ENCODE peak calls at places on chromosome 21, in five cellular contexts. One of them, this sample, is unnamed.

GRCh38 chr21:40393091-40393490 is 453.9 kb downstream of the DSCAM start:
- DNase-seq in ovary: no peak
- DNase-seq in upper lobe of left lung: no peak
- DNase-seq in fibroblast of mammary gland: no peak
- DNase-seq in sigmoid colon: no peak
- DNase-seq in this sample: no peak

GRCh38 chr21:41373769-41374168 is 11.9 kb downstream of the MX2 start:
- DNase-seq in ovary: no peak
- DNase-seq in upper lobe of left lung: no peak
- DNase-seq in fibroblast of mammary gland: no peak
- DNase-seq in sigmoid colon: no peak
- DNase-seq in this sample: no peak

GRCh38 chr21:28822882-28823335 is 169.8 kb downstream of the LTN1 start:
- DNase-seq in ovary: no peak
- DNase-seq in upper lobe of left lung: no peak
- DNase-seq in fibroblast of mammary gland: peak; percentile 39
- DNase-seq in sigmoid colon: no peak
- DNase-seq in this sample: no peak

GRCh38 chr21:20856926-20857325 is 141.3 kb upstream of the NCAM2 start:
- DNase-seq in ovary: no peak
- DNase-seq in upper lobe of left lung: no peak
- DNase-seq in fibroblast of mammary gland: no peak
- DNase-seq in sigmoid colon: no peak
- DNase-seq in this sample: no peak

GRCh38 chr21:37257526-37257966 is 9.6 kb downstream of the VPS26C start:
- DNase-seq in ovary: peak; percentile 19
- DNase-seq in upper lobe of left lung: no peak
- DNase-seq in fibroblast of mammary gland: peak; percentile 38
- DNase-seq in sigmoid colon: no peak
- DNase-seq in this sample: no peak

GRCh38 chr21:46507562-46507961 is 48.9 kb downstream of the DIP2A start:
- DNase-seq in ovary: no peak
- DNase-seq in upper lobe of left lung: no peak
- DNase-seq in fibroblast of mammary gland: no peak
- DNase-seq in sigmoid colon: no peak
- DNase-seq in this sample: no peak

GRCh38 chr21:28537371-28538079 is 455.2 kb downstream of the LTN1 start:
- DNase-seq in ovary: no peak
- DNase-seq in upper lobe of left lung: no peak
- DNase-seq in fibroblast of mammary gland: peak; percentile 100
- DNase-seq in sigmoid colon: no peak
- DNase-seq in this sample: peak; percentile 96

GRCh38 chr21:33948096-33948950 is 32.7 kb upstream of the ATP5PO start:
- DNase-seq in ovary: peak; percentile 18
- DNase-seq in upper lobe of left lung: no peak
- DNase-seq in fibroblast of mammary gland: no peak
- DNase-seq in sigmoid colon: peak; percentile 86
- DNase-seq in this sample: no peak

GRCh38 chr21:41369105-41369914 is 7.5 kb downstream of the MX2 start:
- DNase-seq in ovary: peak; percentile 20
- DNase-seq in upper lobe of left lung: peak; percentile 65
- DNase-seq in fibroblast of mammary gland: peak; percentile 31
- DNase-seq in sigmoid colon: peak; percentile 69
- DNase-seq in this sample: no peak

GRCh38 chr21:33117268-33117888 is 47.4 kb downstream of the OLIG1 start:
- DNase-seq in ovary: no peak
- DNase-seq in upper lobe of left lung: no peak
- DNase-seq in fibroblast of mammary gland: no peak
- DNase-seq in sigmoid colon: peak; percentile 22
- DNase-seq in this sample: no peak

GRCh38 chr21:28771790-28772501 is 220.7 kb downstream of the LTN1 start:
- DNase-seq in ovary: no peak
- DNase-seq in upper lobe of left lung: no peak
- DNase-seq in fibroblast of mammary gland: peak; percentile 98
- DNase-seq in sigmoid colon: no peak
- DNase-seq in this sample: peak; percentile 90

GRCh38 chr21:45715441-45715840 is 71.9 kb downstream of the PCBP3 start:
- DNase-seq in ovary: no peak
- DNase-seq in upper lobe of left lung: no peak
- DNase-seq in fibroblast of mammary gland: no peak
- DNase-seq in sigmoid colon: no peak
- DNase-seq in this sample: no peak

GRCh38 chr21:46024983-46025860 is 43.7 kb downstream of the COL6A1 start:
- DNase-seq in ovary: peak; percentile 11
- DNase-seq in upper lobe of left lung: no peak
- DNase-seq in fibroblast of mammary gland: peak; percentile 63
- DNase-seq in sigmoid colon: no peak
- DNase-seq in this sample: peak; percentile 69

GRCh38 chr21:16377857-16378256 is 648.1 kb downstream of the USP25 start:
- DNase-seq in ovary: no peak
- DNase-seq in upper lobe of left lung: no peak
- DNase-seq in fibroblast of mammary gland: no peak
- DNase-seq in sigmoid colon: no peak
- DNase-seq in this sample: no peak

GRCh38 chr21:18529253-18529652 is 125.7 kb upstream of the TMPRSS15 start:
- DNase-seq in ovary: no peak
- DNase-seq in upper lobe of left lung: no peak
- DNase-seq in fibroblast of mammary gland: peak; percentile 70
- DNase-seq in sigmoid colon: no peak
- DNase-seq in this sample: peak; percentile 82

GRCh38 chr21:37073417-37074194 is 552 bp downstream of the TTC3 start:
- DNase-seq in ovary: peak; percentile 53
- DNase-seq in upper lobe of left lung: peak; percentile 94
- DNase-seq in fibroblast of mammary gland: peak; percentile 44
- DNase-seq in sigmoid colon: peak; percentile 86
- DNase-seq in this sample: no peak

GRCh38 chr21:38409907-38410306 is 88.4 kb downstream of the ERG start:
- DNase-seq in ovary: no peak
- DNase-seq in upper lobe of left lung: no peak
- DNase-seq in fibroblast of mammary gland: no peak
- DNase-seq in sigmoid colon: no peak
- DNase-seq in this sample: no peak

GRCh38 chr21:34054259-34054658 is 19.1 kb upstream of the MRPS6 start:
- DNase-seq in ovary: no peak
- DNase-seq in upper lobe of left lung: no peak
- DNase-seq in fibroblast of mammary gland: no peak
- DNase-seq in sigmoid colon: no peak
- DNase-seq in this sample: no peak

GRCh38 chr21:29633766-29634165 is 306.0 kb downstream of the GRIK1 start:
- DNase-seq in ovary: no peak
- DNase-seq in upper lobe of left lung: no peak
- DNase-seq in fibroblast of mammary gland: no peak
- DNase-seq in sigmoid colon: no peak
- DNase-seq in this sample: no peak

GRCh38 chr21:36550761-36551160 is 70.8 kb upstream of the CLDN14 start:
- DNase-seq in ovary: no peak
- DNase-seq in upper lobe of left lung: no peak
- DNase-seq in fibroblast of mammary gland: peak; percentile 40
- DNase-seq in sigmoid colon: no peak
- DNase-seq in this sample: no peak

GRCh38 chr21:38752051-38752505 is 53.7 kb upstream of the ETS2 start:
- DNase-seq in ovary: no peak
- DNase-seq in upper lobe of left lung: no peak
- DNase-seq in fibroblast of mammary gland: no peak
- DNase-seq in sigmoid colon: no peak
- DNase-seq in this sample: no peak

GRCh38 chr21:16773206-16773605 is 739.6 kb upstream of the CXADR start:
- DNase-seq in ovary: no peak
- DNase-seq in upper lobe of left lung: no peak
- DNase-seq in fibroblast of mammary gland: no peak
- DNase-seq in sigmoid colon: no peak
- DNase-seq in this sample: peak; percentile 7

GRCh38 chr21:15703932-15704331 is 25.9 kb upstream of the USP25 start:
- DNase-seq in ovary: no peak
- DNase-seq in upper lobe of left lung: no peak
- DNase-seq in fibroblast of mammary gland: no peak
- DNase-seq in sigmoid colon: no peak
- DNase-seq in this sample: no peak

GRCh38 chr21:15289896-15290841 is 225.4 kb upstream of the NRIP1 start:
- DNase-seq in ovary: peak; percentile 10
- DNase-seq in upper lobe of left lung: peak; percentile 61
- DNase-seq in fibroblast of mammary gland: no peak
- DNase-seq in sigmoid colon: peak; percentile 64
- DNase-seq in this sample: no peak

GRCh38 chr21:17416139-17416538 is 96.7 kb upstream of the CXADR start:
- DNase-seq in ovary: no peak
- DNase-seq in upper lobe of left lung: no peak
- DNase-seq in fibroblast of mammary gland: peak; percentile 50
- DNase-seq in sigmoid colon: no peak
- DNase-seq in this sample: no peak

GRCh38 chr21:35414511-35415139 is 365.5 kb upstream of the RUNX1 start:
- DNase-seq in ovary: no peak
- DNase-seq in upper lobe of left lung: no peak
- DNase-seq in fibroblast of mammary gland: no peak
- DNase-seq in sigmoid colon: no peak
- DNase-seq in this sample: no peak

GRCh38 chr21:28256420-28256831 is 736.3 kb downstream of the LTN1 start:
- DNase-seq in ovary: no peak
- DNase-seq in upper lobe of left lung: no peak
- DNase-seq in fibroblast of mammary gland: no peak
- DNase-seq in sigmoid colon: no peak
- DNase-seq in this sample: no peak

GRCh38 chr21:26758083-26758861 is 86.9 kb downstream of the ADAMTS1 start:
- DNase-seq in ovary: no peak
- DNase-seq in upper lobe of left lung: no peak
- DNase-seq in fibroblast of mammary gland: no peak
- DNase-seq in sigmoid colon: no peak
- DNase-seq in this sample: no peak
- TF ChIP-seq CTCF in ovary: no peak
- TF ChIP-seq CTCF in upper lobe of left lung: no peak
- TF ChIP-seq CTCF in fibroblast of mammary gland: no peak
- TF ChIP-seq CTCF in sigmoid colon: no peak
- TF ChIP-seq CTCF in this sample: no peak

GRCh38 chr21:42654913-42655796 is 1.7 kb downstream of the PDE9A start:
- DNase-seq in ovary: no peak
- DNase-seq in upper lobe of left lung: no peak
- DNase-seq in fibroblast of mammary gland: no peak
- DNase-seq in sigmoid colon: no peak
- DNase-seq in this sample: no peak
- H3K4me3 ChIP-seq in ovary: peak overlapping the region; percentile 42
- H3K4me3 ChIP-seq in upper lobe of left lung: peak overlapping the region; percentile 61
- H3K4me3 ChIP-seq in fibroblast of mammary gland: no peak overlapping the region
- H3K4me3 ChIP-seq in sigmoid colon: peak overlapping the region; percentile 82
- H3K4me3 ChIP-seq in this sample: no peak overlapping the region

DNA sequence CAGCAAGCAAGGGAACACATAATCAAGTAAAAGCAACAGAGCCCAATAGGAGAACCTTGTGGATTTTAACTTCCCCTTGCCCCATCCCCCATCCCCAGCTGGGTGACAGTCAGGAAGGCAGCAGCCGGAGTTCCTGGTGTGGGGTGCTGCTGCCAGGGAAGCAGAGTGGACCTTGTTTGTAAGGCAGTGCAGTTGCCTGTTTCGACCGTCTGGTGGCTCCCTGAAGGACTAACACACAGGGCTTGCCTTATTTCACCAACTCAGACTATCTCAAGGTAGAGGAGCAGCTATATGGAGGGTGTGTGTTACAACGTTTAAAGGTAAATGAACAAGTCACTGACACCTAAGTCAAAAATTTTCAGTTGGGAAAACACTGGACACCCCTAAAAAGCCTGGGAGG is 6.6 kb downstream of the KRTAP10-8 start:
- DNase-seq in ovary: no peak
- DNase-seq in upper lobe of left lung: no peak
- DNase-seq in fibroblast of mammary gland: no peak
- DNase-seq in sigmoid colon: peak; percentile 66
- DNase-seq in this sample: no peak
- TF ChIP-seq CTCF in ovary: no peak
- TF ChIP-seq CTCF in upper lobe of left lung: no peak
- TF ChIP-seq CTCF in fibroblast of mammary gland: no peak
- TF ChIP-seq CTCF in sigmoid colon: no peak
- TF ChIP-seq CTCF in this sample: no peak

DNA sequence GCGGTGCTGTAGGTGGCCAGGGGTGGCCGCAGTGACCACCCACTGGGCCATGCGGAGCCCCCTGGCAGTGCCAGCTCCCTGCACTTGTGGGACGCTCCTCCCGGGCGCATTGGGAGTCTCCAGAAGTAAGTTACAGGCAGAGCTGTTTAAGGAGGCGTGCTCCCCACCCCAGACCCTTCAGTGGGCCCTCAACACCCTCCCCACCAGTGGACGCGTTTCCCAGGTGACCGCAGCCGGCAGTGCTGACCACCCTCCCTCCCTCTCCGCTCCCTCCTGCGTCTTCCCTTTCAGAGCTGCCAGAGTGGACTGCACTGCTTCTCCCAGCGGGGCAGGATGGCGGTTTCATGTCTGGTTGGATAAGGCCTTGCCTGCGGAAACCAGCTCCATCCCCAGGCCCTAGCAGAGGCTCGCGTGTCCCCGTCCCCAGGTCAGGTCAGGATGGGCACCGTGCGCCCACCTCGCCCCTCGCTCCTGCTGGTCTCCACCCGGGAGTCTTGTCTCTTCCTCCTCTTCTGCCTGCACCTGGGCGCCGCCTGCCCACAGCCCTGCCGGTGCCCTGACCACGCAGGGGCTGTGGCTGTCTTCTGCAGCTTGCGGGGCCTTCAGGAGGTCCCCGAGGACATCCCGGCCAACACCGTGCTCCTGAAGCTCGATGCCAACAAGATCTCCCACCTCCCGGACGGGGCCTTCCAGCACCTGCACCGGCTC is 1.1 kb downstream of the LRRC3 start:
- DNase-seq in ovary: no peak
- DNase-seq in upper lobe of left lung: peak; percentile 77
- DNase-seq in fibroblast of mammary gland: no peak
- DNase-seq in sigmoid colon: peak; percentile 63
- DNase-seq in this sample: no peak
- H3K4me3 ChIP-seq in ovary: peak overlapping the region; percentile 75
- H3K4me3 ChIP-seq in upper lobe of left lung: peak overlapping the region; percentile 95
- H3K4me3 ChIP-seq in fibroblast of mammary gland: peak overlapping the region; percentile 48
- H3K4me3 ChIP-seq in sigmoid colon: peak overlapping the region; percentile 94
- H3K4me3 ChIP-seq in this sample: no peak overlapping the region

GRCh38 chr21:22842875-22843274 is 1844.7 kb downstream of the NCAM2 start:
- DNase-seq in ovary: no peak
- DNase-seq in upper lobe of left lung: no peak
- DNase-seq in fibroblast of mammary gland: no peak
- DNase-seq in sigmoid colon: no peak
- DNase-seq in this sample: no peak
- TF ChIP-seq CTCF in ovary: no peak
- TF ChIP-seq CTCF in upper lobe of left lung: no peak
- TF ChIP-seq CTCF in fibroblast of mammary gland: no peak
- TF ChIP-seq CTCF in sigmoid colon: no peak
- TF ChIP-seq CTCF in this sample: no peak